ENCODE peak calls at places on chromosome 2, in five cellular contexts. W is stomach, H is kidney epithelial cell, R is neural progenitor cell, Z is bronchial epithelial cell. S is an unnamed sample.

GRCh38 chr2:167264380-167264779 is 376.1 kb downstream of the XIRP2 start:
- DNase-seq in W (no peak), H (peak; percentile 4), R (peak; percentile 35), Z (peak; percentile 37), S (no peak)

GRCh38 chr2:181275643-181276070 is 181.5 kb upstream of the ITGA4 start:
- DNase-seq in W (no peak), H (no peak), R (peak; percentile 41), Z (no peak), S (no peak)

GRCh38 chr2:30722936-30723725 is 84.1 kb downstream of the CAPN13 start:
- DNase-seq in W (peak; percentile 20), H (no peak), R (no peak), Z (no peak), S (no peak)

GRCh38 chr2:70725505-70725904 is 42.5 kb downstream of the ADD2 start:
- DNase-seq in W (no peak), H (no peak), R (no peak), Z (no peak), S (no peak)

GRCh38 chr2:239716536-239717318 is 308.4 kb downstream of the NDUFA10 start:
- DNase-seq in W (no peak), H (no peak), R (no peak), Z (no peak), S (no peak)

GRCh38 chr2:112959109-112959591 is 18.7 kb upstream of the IL36G start:
- DNase-seq in W (no peak), H (no peak), R (peak; percentile 18), Z (no peak), S (no peak)

GRCh38 chr2:70084973-70085710 is 2.1 kb upstream of the PCBP1 start:
- DNase-seq in W (peak; percentile 68), H (no peak), R (no peak), Z (peak; percentile 85), S (no peak)

GRCh38 chr2:104472076-104472475 is 381.8 kb upstream of the POU3F3 start:
- DNase-seq in W (no peak), H (no peak), R (peak; percentile 28), Z (no peak), S (no peak)

GRCh38 chr2:174485763-174486613 is 841 bp downstream of the GPR155 start:
- DNase-seq in W (peak; percentile 44), H (no peak), R (peak; percentile 42), Z (no peak), S (no peak)

GRCh38 chr2:206368933-206369569 is 74.3 kb upstream of the ADAM23 start:
- DNase-seq in W (no peak), H (no peak), R (peak; percentile 25), Z (no peak), S (no peak)

GRCh38 chr2:85106489-85107180 is 26.6 kb upstream of the TCF7L1 start:
- DNase-seq in W (no peak), H (no peak), R (no peak), Z (peak; percentile 90), S (no peak)

GRCh38 chr2:192007819-192008218 is 160.9 kb upstream of the CAVIN2 start:
- DNase-seq in W (no peak), H (no peak), R (no peak), Z (no peak), S (no peak)

GRCh38 chr2:196798980-196799379 is 503 bp downstream of the GTF3C3 start:
- DNase-seq in W (no peak), H (no peak), R (peak; percentile 11), Z (peak; percentile 6), S (no peak)

GRCh38 chr2:191322838-191323506 is 77.8 kb downstream of the MYO1B start:
- DNase-seq in W (no peak), H (no peak), R (no peak), Z (no peak), S (no peak)

GRCh38 chr2:29238497-29238896 is 123.3 kb downstream of the CLIP4 start:
- DNase-seq in W (no peak), H (no peak), R (peak; percentile 55), Z (peak; percentile 28), S (no peak)

GRCh38 chr2:48943436-48943835 is 187.9 kb upstream of the LHCGR start:
- DNase-seq in W (no peak), H (no peak), R (no peak), Z (no peak), S (no peak)

GRCh38 chr2:240478346-240479110 is 43.1 kb downstream of the GPC1 start:
- DNase-seq in W (peak; percentile 18), H (no peak), R (no peak), Z (no peak), S (no peak)

GRCh38 chr2:10079931-10080535 is at the start of gene CYS1:
- DNase-seq in W (no peak), H (no peak), R (peak; percentile 76), Z (no peak), S (no peak)

GRCh38 chr2:10076988-10077527 is 3.2 kb downstream of the CYS1 start:
- DNase-seq in W (no peak), H (no peak), R (no peak), Z (no peak), S (no peak)

GRCh38 chr2:10078001-10078400 is 2.2 kb downstream of the CYS1 start:
- DNase-seq in W (no peak), H (no peak), R (no peak), Z (no peak), S (no peak)

GRCh38 chr2:10079192-10079930 is 850 bp downstream of the CYS1 start:
- DNase-seq in W (no peak), H (no peak), R (peak; percentile 65), Z (peak; percentile 13), S (peak; percentile 27)

GRCh38 chr2:10078704-10079191 is 1.5 kb downstream of the CYS1 start:
- DNase-seq in W (no peak), H (no peak), R (no peak), Z (no peak), S (peak; percentile 21)
- H3K27me3 ChIP-seq in W (peaks cover 92% of the 10 kb centered on the region), H (peaks cover 8% of the 10 kb centered on the region), R (peaks cover 100% of the 10 kb centered on the region), Z (peaks cover 20% of the 10 kb centered on the region), S (peaks cover 11% of the 10 kb centered on the region)

GRCh38 chr2:46298522-46299351 is 1.5 kb downstream of the EPAS1 start:
- DNase-seq in W (peak; percentile 75), H (no peak), R (peak; percentile 58), Z (no peak), S (no peak)
- TF ChIP-seq CTCF in W (no peak), H (peak; percentile 38), R (no peak), Z (no peak), S (peak; percentile 52)

DNA sequence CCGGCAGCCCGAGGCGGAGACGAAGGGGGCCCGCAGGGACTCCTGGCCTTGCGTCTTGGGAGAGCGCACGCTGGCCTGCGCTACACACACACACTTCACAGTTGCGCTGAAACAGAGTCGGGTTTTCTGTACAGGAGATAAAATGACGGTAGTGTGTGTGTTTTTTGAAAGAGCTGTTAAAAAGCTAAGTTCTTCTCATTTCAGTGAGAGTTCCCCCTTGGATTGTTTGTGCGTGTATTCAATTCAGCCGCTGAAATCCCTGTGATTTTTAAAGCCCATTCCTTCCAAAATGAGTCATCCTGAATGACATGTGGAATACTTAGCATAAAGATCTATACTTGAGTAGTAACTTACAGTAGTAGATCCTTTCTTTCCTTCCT is 18.3 kb upstream of the SOX11 start:
- DNase-seq in W (no peak), H (no peak), R (no peak), Z (no peak), S (no peak)
- H3K4me3 ChIP-seq in W (no peak overlapping the region), H (peak overlapping the region; percentile 37), R (peak overlapping the region; percentile 60), Z (no peak overlapping the region), S (no peak overlapping the region)

GRCh38 chr2:68103656-68104055 is 40.9 kb upstream of the C1D start:
- DNase-seq in W (no peak), H (no peak), R (no peak), Z (no peak), S (no peak)
- H3K27me3 ChIP-seq in W (no peaks in the 10 kb centered on the region), H (no peaks in the 10 kb centered on the region), R (no peaks in the 10 kb centered on the region), Z (no peaks in the 10 kb centered on the region), S (no peaks in the 10 kb centered on the region)

DNA sequence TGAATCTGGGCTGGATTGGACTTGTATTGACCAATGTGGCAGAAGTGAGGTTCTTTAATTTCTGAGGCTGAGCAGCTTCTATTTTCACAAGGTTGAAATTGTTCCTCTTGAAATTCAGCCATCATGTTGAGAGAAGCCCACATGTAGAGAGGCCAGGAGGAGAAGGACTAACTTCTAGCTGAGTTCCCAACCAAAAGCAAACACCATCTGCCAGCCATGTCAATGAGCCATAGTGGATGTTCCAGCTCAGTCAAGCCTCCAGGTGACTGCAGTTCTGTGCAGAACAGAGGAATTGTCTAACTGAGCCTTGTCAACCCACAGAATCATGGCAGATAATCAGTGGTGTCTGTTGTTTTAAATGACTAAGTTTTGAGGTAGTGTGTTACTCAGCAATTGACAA is 110.6 kb upstream of the ACVR1 start:
- DNase-seq in W (no peak), H (no peak), R (no peak), Z (no peak), S (no peak)
- TF ChIP-seq CTCF in W (no peak), H (no peak), R (no peak), Z (no peak), S (no peak)

GRCh38 chr2:102142829-102143449 is 393 bp downstream of the IL1R1 start:
- DNase-seq in W (no peak), H (no peak), R (no peak), Z (peak; percentile 37), S (no peak)
- H3K4me3 ChIP-seq in W (peak overlapping the region; percentile 68), H (peak overlapping the region; percentile 59), R (peak overlapping the region; percentile 51), Z (peak overlapping the region; percentile 53), S (peak overlapping the region; percentile 61)

DNA sequence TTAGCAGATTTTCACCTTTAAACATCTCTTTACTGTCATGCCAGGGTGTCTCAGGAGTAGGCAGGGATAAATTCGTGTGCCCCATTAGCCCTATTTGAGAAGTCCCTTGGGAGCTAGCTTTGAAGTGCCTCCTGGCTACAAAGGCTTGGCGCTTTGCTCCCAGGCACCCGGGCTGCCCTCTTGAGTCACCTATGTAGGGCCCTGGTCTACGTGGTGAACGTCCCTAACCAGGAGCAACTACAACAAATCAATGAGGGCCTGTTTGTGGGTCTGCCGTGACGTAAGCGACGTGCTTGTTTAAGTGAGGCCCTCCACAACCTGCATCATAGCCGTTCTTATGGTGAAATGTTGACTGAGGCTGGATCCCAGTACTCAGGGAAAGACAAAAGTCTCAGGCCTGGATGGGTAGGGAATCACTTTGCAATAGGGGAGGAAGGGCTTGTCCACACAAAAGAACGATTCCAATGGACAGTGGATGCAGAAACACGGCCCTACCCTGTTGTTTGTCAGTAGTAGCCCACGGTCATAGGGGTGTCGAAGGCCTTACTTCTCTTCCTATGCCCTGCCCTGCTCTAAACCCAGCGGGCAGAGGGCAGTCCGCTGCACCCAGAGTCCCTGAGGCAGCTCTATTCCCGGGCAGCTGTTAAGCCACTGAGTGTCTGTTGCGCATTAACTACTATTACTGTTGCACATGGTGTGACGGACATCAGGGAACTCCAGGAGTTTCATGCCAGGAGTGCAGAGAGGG is 93.9 kb downstream of the INHBB start:
- DNase-seq in W (no peak), H (no peak), R (no peak), Z (no peak), S (no peak)
- H3K27me3 ChIP-seq in W (peaks cover 72% of the 10 kb centered on the region), H (peaks cover 43% of the 10 kb centered on the region), R (peaks cover 98% of the 10 kb centered on the region), Z (peaks cover 2% of the 10 kb centered on the region), S (peaks cover 6% of the 10 kb centered on the region)

DNA sequence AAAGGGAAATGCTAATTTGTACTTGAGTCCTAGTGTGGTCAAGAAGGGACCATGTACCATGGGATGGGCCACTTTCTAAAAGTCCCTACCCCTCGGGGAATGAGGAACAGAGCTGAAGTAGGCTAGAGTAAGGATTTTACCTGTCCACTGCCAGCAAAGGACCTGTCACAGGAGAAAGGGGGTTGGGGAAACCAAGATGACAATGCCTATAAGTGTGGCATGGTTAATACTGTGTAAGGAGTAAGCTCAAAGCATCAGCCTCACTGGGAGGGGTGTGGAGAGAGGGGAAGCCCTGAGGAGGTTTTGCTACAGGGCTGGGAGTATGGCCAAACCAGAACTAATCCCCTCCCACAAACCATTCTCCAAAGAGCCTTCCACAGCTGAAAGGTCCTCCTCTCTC is 15.8 kb downstream of the GKN2 start:
- DNase-seq in W (no peak), H (no peak), R (no peak), Z (peak; percentile 35), S (no peak)
- TF ChIP-seq CTCF in W (no peak), H (no peak), R (no peak), Z (no peak), S (no peak)

S was measured in BJ.